ENCODE peak calls at places on chromosomes 4 and X, in seven cellular contexts. A is hippocampal formation, Q is MCF 10A, H is upper lobe of right lung, E is DMS79 treated with DMSO at 0.1 percent for 48 hours, L is left lung, T is pancreas. N is an unnamed sample.
A peak's percentile ranks its signal among the peaks of the same experiment; 100 is the strongest.

GRCh38 chr4:145179201-145179860 is 1.1 kb downstream of the OTUD4 start:
- DNase-seq in A (peak; percentile 48), Q (peak; percentile 56), H (peak; percentile 93), E (no peak), L (peak; percentile 94), T (peak; percentile 73), N (peak; percentile 34)

GRCh38 chr4:38531126-38531737 is 132.8 kb upstream of the KLF3 start:
- DNase-seq in A (no peak), Q (no peak), H (no peak), E (peak; percentile 49), L (no peak), T (no peak), N (no peak)

GRCh38 chr4:153083447-153083921 is 120.8 kb upstream of the TRIM2 start:
- DNase-seq in A (peak; percentile 90), Q (peak; percentile 83), H (no peak), E (peak; percentile 72), L (no peak), T (peak; percentile 38), N (peak; percentile 60)

GRCh38 chrX:123924181-123924580 is 37.3 kb upstream of the STAG2 start:
- DNase-seq in A (no peak), Q (no peak), H (no peak), E (no peak), L (no peak), T (no peak), N (no peak)

GRCh38 chr4:94354474-94354896 is 11.8 kb upstream of the HPGDS start:
- DNase-seq in A (no peak), Q (no peak), H (no peak), E (no peak), L (no peak), T (no peak), N (no peak)

GRCh38 chrX:115409551-115409950 is 120.0 kb downstream of the LUZP4 start:
- DNase-seq in A (no peak), Q (no peak), H (no peak), E (no peak), L (no peak), T (no peak), N (no peak)

GRCh38 chrX:102345916-102346315 is 93.9 kb downstream of the NXF2B start:
- DNase-seq in A (no peak), Q (peak; percentile 69), H (no peak), E (no peak), L (no peak), T (peak; percentile 61), N (no peak)

GRCh38 chr4:10006236-10006603 is 15.1 kb downstream of the SLC2A9 start:
- DNase-seq in A (no peak), Q (peak; percentile 96), H (no peak), E (peak; percentile 36), L (no peak), T (no peak), N (no peak)

GRCh38 chr4:106264331-106264728 is 51.7 kb downstream of the TBCK start:
- DNase-seq in A (no peak), Q (peak; percentile 9), H (no peak), E (no peak), L (no peak), T (no peak), N (no peak)

GRCh38 chrX:356385-357034 is 30.2 kb downstream of the PPP2R3B start:
- DNase-seq in A (no peak), Q (no peak), H (peak; percentile 27), E (no peak), L (peak; percentile 43), T (no peak), N (no peak)

GRCh38 chrX:13717697-13718483 is 16.5 kb downstream of the TRAPPC2 start:
- DNase-seq in A (no peak), Q (no peak), H (no peak), E (no peak), L (no peak), T (no peak), N (no peak)

GRCh38 chr4:13980317-13980716 is 352.8 kb upstream of the BOD1L1 start:
- DNase-seq in A (no peak), Q (peak; percentile 38), H (no peak), E (no peak), L (no peak), T (no peak), N (no peak)

GRCh38 chrX:20217279-20217678 is 49.4 kb downstream of the RPS6KA3 start:
- DNase-seq in A (no peak), Q (peak; percentile 71), H (no peak), E (no peak), L (no peak), T (no peak), N (no peak)

GRCh38 chrX:7689791-7690412 is 153.1 kb upstream of the VCX start:
- DNase-seq in A (no peak), Q (no peak), H (no peak), E (no peak), L (no peak), T (no peak), N (no peak)

GRCh38 chr4:184907216-184907615 is 81.4 kb upstream of the ACSL1 start:
- DNase-seq in A (no peak), Q (peak; percentile 22), H (no peak), E (no peak), L (no peak), T (no peak), N (no peak)

GRCh38 chr4:52234539-52235174 is 183.6 kb downstream of the SPATA18 start:
- DNase-seq in A (peak; percentile 59), Q (peak; percentile 69), H (no peak), E (peak; percentile 61), L (no peak), T (no peak), N (no peak)

N was measured in occipital lobe.